ENCODE peak calls at places on chromosomes 4 and X, in ten cellular contexts. R, S, P, Z, B, W, I, C, V and F are unnamed samples. For H3K36me3 and H3K4me1, the result is how much of the 10 kb centered on the place peaks cover.

GRCh38 chrX:21167028-21167427 is 207.2 kb upstream of the CNKSR2 start:
- DNase-seq in R (no peak), S (no peak), P (no peak), Z (no peak), B (no peak), W (no peak), I (no peak), C (no peak), V (no peak), F (no peak)

GRCh38 chrX:10608099-10608498 is 12.3 kb downstream of the MID1 start:
- DNase-seq in R (no peak), S (no peak), P (no peak), Z (no peak), B (peak), W (no peak), I (no peak), C (no peak), V (no peak), F (no peak)

GRCh38 chrX:80246273-80246672 is 174.0 kb upstream of the TENT5D start:
- DNase-seq in R (no peak), S (no peak), P (peak), Z (no peak), B (no peak), W (no peak), I (no peak), C (no peak), V (no peak), F (no peak)

GRCh38 chrX:123976671-123977316 is 15.3 kb downstream of the STAG2 start:
- DNase-seq in R (no peak), S (peak), P (peak), Z (no peak), B (peak), W (no peak), I (no peak), C (no peak), V (no peak), F (no peak)

GRCh38 chrX:63743596-63743995 is 41.4 kb downstream of the ARHGEF9 start:
- DNase-seq in R (no peak), S (no peak), P (no peak), Z (no peak), B (no peak), W (no peak), I (no peak), C (no peak), V (no peak), F (no peak)

GRCh38 chr4:105102026-105102425 is 44.6 kb upstream of the TET2 start:
- DNase-seq in R (no peak), S (no peak), P (no peak), Z (no peak), B (no peak), W (no peak), I (no peak), C (no peak), V (no peak), F (no peak)

GRCh38 chrX:11998944-11999343 is 139.3 kb upstream of the FRMPD4 start:
- DNase-seq in R (no peak), S (no peak), P (no peak), Z (no peak), B (no peak), W (no peak), I (no peak), C (no peak), V (no peak), F (no peak)

GRCh38 chr4:146342600-146343192 is 128.4 kb downstream of the REELD1 start:
- DNase-seq in R (no peak), S (peak), P (peak), Z (no peak), B (peak), W (no peak), I (no peak), C (peak), V (peak), F (peak)

GRCh38 chrX:87516716-87517115 is 886 bp upstream of the KLHL4 start:
- DNase-seq in R (no peak), S (peak), P (no peak), Z (no peak), B (no peak), W (no peak), I (no peak), C (no peak), V (no peak), F (no peak)

GRCh38 chr4:39905656-39906055 is 72.1 kb downstream of the PDS5A start:
- DNase-seq in R (no peak), S (no peak), P (no peak), Z (no peak), B (no peak), W (no peak), I (no peak), C (no peak), V (no peak), F (no peak)

GRCh38 chr4:163344147-163345050 is 707 bp downstream of the NPY5R start:
- DNase-seq in R (no peak), S (no peak), P (peak), Z (peak), B (no peak), W (no peak), I (no peak), C (peak), V (no peak), F (no peak)

GRCh38 chr4:151712777-151713176 is 48.0 kb downstream of the GATB start:
- DNase-seq in R (no peak), S (no peak), P (no peak), Z (no peak), B (no peak), W (no peak), I (no peak), C (no peak), V (no peak), F (no peak)
- H3K36me3 ChIP-seq in R (under half), S (under half), P (under half), Z (under half), B (under half), W (under half), I (under half), C (under half), V (under half), F (under half)

GRCh38 chr4:156941940-156942548 is 29.6 kb downstream of the PDGFC start:
- DNase-seq in R (peak), S (peak), P (no peak), Z (peak), B (no peak), W (peak), I (peak), C (peak), V (no peak), F (no peak)
- H3K4me1 ChIP-seq in R (under half), S (under half), P (half or more), Z (under half), B (under half), W (under half), I (under half), C (under half), V (under half), F (under half)

GRCh38 chr4:183261953-183262775 is 57.9 kb downstream of the CLDN22 start:
- DNase-seq in R (peak), S (peak), P (peak), Z (peak), B (peak), W (peak), I (peak), C (peak), V (peak), F (peak)
- H3K36me3 ChIP-seq in R (under half), S (under half), P (under half), Z (half or more), B (half or more), W (under half), I (under half), C (half or more), V (under half), F (under half)

DNA sequence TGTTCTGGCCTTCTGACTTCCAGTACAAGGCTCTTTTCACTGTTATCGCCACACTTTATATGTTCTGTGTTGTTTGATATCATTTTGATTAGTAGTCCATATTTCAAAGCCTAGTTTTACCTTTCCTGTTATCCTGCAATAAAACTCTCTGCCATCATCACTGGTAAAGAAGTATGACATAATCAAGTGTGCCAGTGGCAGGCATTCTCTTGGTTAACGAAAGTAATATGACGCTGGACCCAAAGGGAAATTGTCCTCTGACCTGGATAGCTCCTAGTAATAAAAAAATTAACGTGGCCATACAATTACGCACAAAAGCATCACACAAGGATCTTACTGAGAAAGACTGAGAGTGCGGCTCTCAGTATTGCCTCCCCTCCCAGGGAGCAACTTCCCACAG is 33.8 kb downstream of the DGKK start:
- DNase-seq in R (no peak), S (no peak), P (no peak), Z (no peak), B (no peak), W (no peak), I (no peak), C (no peak), V (no peak), F (no peak)
- H3K4me1 ChIP-seq in R (under half), S (under half), P (under half), Z (under half), B (under half), W (under half), I (under half), C (under half), V (under half), F (under half)

GRCh38 chr4:145171919-145172318 is 8.5 kb downstream of the OTUD4 start:
- DNase-seq in R (no peak), S (peak), P (no peak), Z (no peak), B (no peak), W (no peak), I (no peak), C (no peak), V (no peak), F (no peak)
- H3K36me3 ChIP-seq in R (under half), S (under half), P (under half), Z (half or more), B (under half), W (under half), I (under half), C (half or more), V (under half), F (under half)